ENCODE peak calls at places on chromosomes 12 and 14, in ten cellular contexts. One of them, this sample, is unnamed.

GRCh38 chr12:53798575-53798974 is 46.8 kb upstream of the CISTR start:
- DNase-seq in stimulated activated CD8-positive, alpha-beta memory T cell treated with anti-CD3 and anti-CD28 coated beads, Interleukin-15, amount 100 ng/mL, for 1 hour: no peak
- DNase-seq in left ventricle myocardium inferior: no peak
- DNase-seq in left cardiac atrium: no peak
- DNase-seq in stimulated activated CD4-positive, alpha-beta T cell treated with anti-CD3 and anti-CD28 coated beads, Interleukin-4, amount 100 ng/mL, for 24 hours: no peak
- DNase-seq in astrocyte of the spinal cord: no peak
- DNase-seq in vagina: no peak
- DNase-seq in substantia nigra: peak
- DNase-seq in mesenchymal stem cell: no peak
- DNase-seq in effector memory CD4-positive, alpha-beta T cell: no peak
- DNase-seq in this sample: peak

GRCh38 chr12:20440408-20440807 is 72.1 kb downstream of the PDE3A start:
- DNase-seq in stimulated activated CD8-positive, alpha-beta memory T cell treated with anti-CD3 and anti-CD28 coated beads, Interleukin-15, amount 100 ng/mL, for 1 hour: no peak
- DNase-seq in left ventricle myocardium inferior: no peak
- DNase-seq in left cardiac atrium: no peak
- DNase-seq in stimulated activated CD4-positive, alpha-beta T cell treated with anti-CD3 and anti-CD28 coated beads, Interleukin-4, amount 100 ng/mL, for 24 hours: no peak
- DNase-seq in astrocyte of the spinal cord: no peak
- DNase-seq in vagina: no peak
- DNase-seq in substantia nigra: no peak
- DNase-seq in mesenchymal stem cell: no peak
- DNase-seq in effector memory CD4-positive, alpha-beta T cell: no peak
- DNase-seq in this sample: no peak

GRCh38 chr14:75254381-75254821 is 24.2 kb upstream of the FOS start:
- DNase-seq in stimulated activated CD8-positive, alpha-beta memory T cell treated with anti-CD3 and anti-CD28 coated beads, Interleukin-15, amount 100 ng/mL, for 1 hour: no peak
- DNase-seq in left ventricle myocardium inferior: no peak
- DNase-seq in left cardiac atrium: peak
- DNase-seq in stimulated activated CD4-positive, alpha-beta T cell treated with anti-CD3 and anti-CD28 coated beads, Interleukin-4, amount 100 ng/mL, for 24 hours: no peak
- DNase-seq in astrocyte of the spinal cord: no peak
- DNase-seq in vagina: no peak
- DNase-seq in substantia nigra: no peak
- DNase-seq in mesenchymal stem cell: no peak
- DNase-seq in effector memory CD4-positive, alpha-beta T cell: no peak
- DNase-seq in this sample: no peak

GRCh38 chr12:123269395-123269892 is 2.2 kb downstream of the CDK2AP1 start:
- DNase-seq in stimulated activated CD8-positive, alpha-beta memory T cell treated with anti-CD3 and anti-CD28 coated beads, Interleukin-15, amount 100 ng/mL, for 1 hour: no peak
- DNase-seq in left ventricle myocardium inferior: peak
- DNase-seq in left cardiac atrium: peak
- DNase-seq in stimulated activated CD4-positive, alpha-beta T cell treated with anti-CD3 and anti-CD28 coated beads, Interleukin-4, amount 100 ng/mL, for 24 hours: peak
- DNase-seq in astrocyte of the spinal cord: peak
- DNase-seq in vagina: no peak
- DNase-seq in substantia nigra: peak
- DNase-seq in mesenchymal stem cell: peak
- DNase-seq in effector memory CD4-positive, alpha-beta T cell: no peak
- DNase-seq in this sample: peak

GRCh38 chr14:104982548-104983230 is 2.9 kb upstream of the CLBA1 start:
- DNase-seq in stimulated activated CD8-positive, alpha-beta memory T cell treated with anti-CD3 and anti-CD28 coated beads, Interleukin-15, amount 100 ng/mL, for 1 hour: no peak
- DNase-seq in left ventricle myocardium inferior: no peak
- DNase-seq in left cardiac atrium: peak
- DNase-seq in stimulated activated CD4-positive, alpha-beta T cell treated with anti-CD3 and anti-CD28 coated beads, Interleukin-4, amount 100 ng/mL, for 24 hours: no peak
- DNase-seq in astrocyte of the spinal cord: no peak
- DNase-seq in vagina: no peak
- DNase-seq in substantia nigra: no peak
- DNase-seq in mesenchymal stem cell: no peak
- DNase-seq in effector memory CD4-positive, alpha-beta T cell: no peak
- DNase-seq in this sample: no peak

GRCh38 chr14:39474416-39474911 is 42.2 kb upstream of the FBXO33 start:
- DNase-seq in stimulated activated CD8-positive, alpha-beta memory T cell treated with anti-CD3 and anti-CD28 coated beads, Interleukin-15, amount 100 ng/mL, for 1 hour: no peak
- DNase-seq in left ventricle myocardium inferior: no peak
- DNase-seq in left cardiac atrium: no peak
- DNase-seq in stimulated activated CD4-positive, alpha-beta T cell treated with anti-CD3 and anti-CD28 coated beads, Interleukin-4, amount 100 ng/mL, for 24 hours: no peak
- DNase-seq in astrocyte of the spinal cord: peak
- DNase-seq in vagina: no peak
- DNase-seq in substantia nigra: no peak
- DNase-seq in mesenchymal stem cell: no peak
- DNase-seq in effector memory CD4-positive, alpha-beta T cell: no peak
- DNase-seq in this sample: no peak

GRCh38 chr12:124169577-124169976 is 125.3 kb upstream of the RFLNA start:
- DNase-seq in stimulated activated CD8-positive, alpha-beta memory T cell treated with anti-CD3 and anti-CD28 coated beads, Interleukin-15, amount 100 ng/mL, for 1 hour: no peak
- DNase-seq in left ventricle myocardium inferior: no peak
- DNase-seq in left cardiac atrium: no peak
- DNase-seq in stimulated activated CD4-positive, alpha-beta T cell treated with anti-CD3 and anti-CD28 coated beads, Interleukin-4, amount 100 ng/mL, for 24 hours: no peak
- DNase-seq in astrocyte of the spinal cord: no peak
- DNase-seq in vagina: no peak
- DNase-seq in substantia nigra: no peak
- DNase-seq in mesenchymal stem cell: no peak
- DNase-seq in effector memory CD4-positive, alpha-beta T cell: no peak
- DNase-seq in this sample: no peak

GRCh38 chr12:18320036-18320617 is 58.8 kb downstream of the PIK3C2G start:
- DNase-seq in stimulated activated CD8-positive, alpha-beta memory T cell treated with anti-CD3 and anti-CD28 coated beads, Interleukin-15, amount 100 ng/mL, for 1 hour: no peak
- DNase-seq in left ventricle myocardium inferior: no peak
- DNase-seq in left cardiac atrium: no peak
- DNase-seq in stimulated activated CD4-positive, alpha-beta T cell treated with anti-CD3 and anti-CD28 coated beads, Interleukin-4, amount 100 ng/mL, for 24 hours: no peak
- DNase-seq in astrocyte of the spinal cord: peak
- DNase-seq in vagina: no peak
- DNase-seq in substantia nigra: no peak
- DNase-seq in mesenchymal stem cell: peak
- DNase-seq in effector memory CD4-positive, alpha-beta T cell: no peak
- DNase-seq in this sample: no peak

GRCh38 chr12:56661560-56661959 is 15.8 kb upstream of the ATP5F1B start:
- DNase-seq in stimulated activated CD8-positive, alpha-beta memory T cell treated with anti-CD3 and anti-CD28 coated beads, Interleukin-15, amount 100 ng/mL, for 1 hour: no peak
- DNase-seq in left ventricle myocardium inferior: no peak
- DNase-seq in left cardiac atrium: no peak
- DNase-seq in stimulated activated CD4-positive, alpha-beta T cell treated with anti-CD3 and anti-CD28 coated beads, Interleukin-4, amount 100 ng/mL, for 24 hours: no peak
- DNase-seq in astrocyte of the spinal cord: no peak
- DNase-seq in vagina: no peak
- DNase-seq in substantia nigra: no peak
- DNase-seq in mesenchymal stem cell: no peak
- DNase-seq in effector memory CD4-positive, alpha-beta T cell: no peak
- DNase-seq in this sample: no peak

GRCh38 chr12:11723993-11724392 is 74.5 kb downstream of the ETV6 start:
- DNase-seq in stimulated activated CD8-positive, alpha-beta memory T cell treated with anti-CD3 and anti-CD28 coated beads, Interleukin-15, amount 100 ng/mL, for 1 hour: no peak
- DNase-seq in left ventricle myocardium inferior: no peak
- DNase-seq in left cardiac atrium: no peak
- DNase-seq in stimulated activated CD4-positive, alpha-beta T cell treated with anti-CD3 and anti-CD28 coated beads, Interleukin-4, amount 100 ng/mL, for 24 hours: no peak
- DNase-seq in astrocyte of the spinal cord: peak
- DNase-seq in vagina: no peak
- DNase-seq in substantia nigra: no peak
- DNase-seq in mesenchymal stem cell: no peak
- DNase-seq in effector memory CD4-positive, alpha-beta T cell: no peak
- DNase-seq in this sample: no peak

GRCh38 chr14:38964630-38965029 is 138.4 kb downstream of the SEC23A start:
- DNase-seq in stimulated activated CD8-positive, alpha-beta memory T cell treated with anti-CD3 and anti-CD28 coated beads, Interleukin-15, amount 100 ng/mL, for 1 hour: no peak
- DNase-seq in left ventricle myocardium inferior: no peak
- DNase-seq in left cardiac atrium: no peak
- DNase-seq in stimulated activated CD4-positive, alpha-beta T cell treated with anti-CD3 and anti-CD28 coated beads, Interleukin-4, amount 100 ng/mL, for 24 hours: no peak
- DNase-seq in astrocyte of the spinal cord: peak
- DNase-seq in vagina: no peak
- DNase-seq in substantia nigra: no peak
- DNase-seq in mesenchymal stem cell: peak
- DNase-seq in effector memory CD4-positive, alpha-beta T cell: no peak
- DNase-seq in this sample: no peak

GRCh38 chr12:2409656-2410265 is 357.0 kb downstream of the CACNA1C start:
- DNase-seq in stimulated activated CD8-positive, alpha-beta memory T cell treated with anti-CD3 and anti-CD28 coated beads, Interleukin-15, amount 100 ng/mL, for 1 hour: no peak
- DNase-seq in left ventricle myocardium inferior: no peak
- DNase-seq in left cardiac atrium: no peak
- DNase-seq in stimulated activated CD4-positive, alpha-beta T cell treated with anti-CD3 and anti-CD28 coated beads, Interleukin-4, amount 100 ng/mL, for 24 hours: no peak
- DNase-seq in astrocyte of the spinal cord: no peak
- DNase-seq in vagina: no peak
- DNase-seq in substantia nigra: no peak
- DNase-seq in mesenchymal stem cell: no peak
- DNase-seq in effector memory CD4-positive, alpha-beta T cell: no peak
- DNase-seq in this sample: no peak

This sample was measured in NCI-H1048.